ENCODE peak calls at places on chromosome X, in ten cellular contexts. A, R, W, K, U, N, Z, L, B and J are unnamed samples.

GRCh38 chrX:10198254-10198653 is 41.5 kb downstream of the CLCN4 start:
- DNase-seq in A (no peak), R (no peak), W (no peak), K (no peak), U (no peak), N (no peak), Z (no peak), L (no peak), B (peak), J (no peak)

GRCh38 chrX:21487832-21488231 is 113.6 kb downstream of the CNKSR2 start:
- DNase-seq in A (no peak), R (no peak), W (no peak), K (no peak), U (no peak), N (no peak), Z (no peak), L (no peak), B (no peak), J (peak)

GRCh38 chrX:40772290-40772689 is 36.9 kb upstream of the MED14 start:
- DNase-seq in A (no peak), R (peak), W (no peak), K (no peak), U (no peak), N (peak), Z (no peak), L (no peak), B (peak), J (peak)

GRCh38 chrX:66760648-66761047 is 121.8 kb upstream of the EDA2R start:
- DNase-seq in A (no peak), R (no peak), W (no peak), K (no peak), U (no peak), N (no peak), Z (no peak), L (no peak), B (no peak), J (no peak)

GRCh38 chrX:106397788-106398538 is 213.8 kb upstream of the RADX start:
- DNase-seq in A (no peak), R (peak), W (no peak), K (no peak), U (no peak), N (no peak), Z (no peak), L (no peak), B (no peak), J (no peak)

GRCh38 chrX:124383367-124383766 is 37.0 kb downstream of the SH2D1A start:
- DNase-seq in A (no peak), R (no peak), W (no peak), K (no peak), U (no peak), N (no peak), Z (no peak), L (no peak), B (no peak), J (no peak)

GRCh38 chrX:43559643-43560042 is 96.5 kb upstream of the MAOA start:
- DNase-seq in A (peak), R (peak), W (no peak), K (no peak), U (peak), N (no peak), Z (peak), L (no peak), B (peak), J (no peak)

GRCh38 chrX:79618280-79618679 is 251.1 kb upstream of the ITM2A start:
- DNase-seq in A (no peak), R (no peak), W (no peak), K (no peak), U (no peak), N (no peak), Z (no peak), L (no peak), B (no peak), J (no peak)

GRCh38 chrX:21905209-21905735 is 35.2 kb upstream of the SMS start:
- DNase-seq in A (no peak), R (no peak), W (no peak), K (no peak), U (no peak), N (no peak), Z (no peak), L (no peak), B (no peak), J (no peak)

GRCh38 chrX:20267924-20268701 is 1.4 kb upstream of the RPS6KA3 start:
- DNase-seq in A (peak), R (no peak), W (peak), K (peak), U (no peak), N (no peak), Z (peak), L (no peak), B (peak), J (no peak)

GRCh38 chrX:7852166-7852565 is 9.2 kb downstream of the VCX start:
- DNase-seq in A (no peak), R (no peak), W (no peak), K (no peak), U (no peak), N (no peak), Z (no peak), L (no peak), B (no peak), J (no peak)

GRCh38 chrX:104668550-104668949 is 102.6 kb downstream of the IL1RAPL2 start:
- DNase-seq in A (no peak), R (no peak), W (no peak), K (no peak), U (no peak), N (no peak), Z (no peak), L (no peak), B (peak), J (no peak)

GRCh38 chrX:109967151-109967550 is 35.8 kb upstream of the TMEM164 start:
- DNase-seq in A (no peak), R (no peak), W (no peak), K (no peak), U (no peak), N (peak), Z (no peak), L (no peak), B (peak), J (peak)

GRCh38 chrX:115344885-115345653 is 55.6 kb downstream of the LUZP4 start:
- DNase-seq in A (no peak), R (peak), W (peak), K (peak), U (no peak), N (peak), Z (peak), L (no peak), B (peak), J (peak)

GRCh38 chrX:19888419-19888879 is 1.0 kb upstream of the SH3KBP1 start:
- DNase-seq in A (peak), R (peak), W (no peak), K (no peak), U (peak), N (peak), Z (no peak), L (peak), B (peak), J (no peak)

GRCh38 chrX:47629419-47630210 is at the start of gene CFP:
- DNase-seq in A (no peak), R (no peak), W (no peak), K (no peak), U (no peak), N (no peak), Z (no peak), L (no peak), B (no peak), J (no peak)

GRCh38 chrX:11913001-11913400 is 155.0 kb downstream of the MSL3 start:
- DNase-seq in A (no peak), R (no peak), W (no peak), K (no peak), U (no peak), N (no peak), Z (no peak), L (no peak), B (no peak), J (no peak)

GRCh38 chrX:102514536-102514935 is 2.0 kb downstream of the TMSB15A start:
- DNase-seq in A (no peak), R (no peak), W (no peak), K (no peak), U (no peak), N (no peak), Z (no peak), L (no peak), B (no peak), J (no peak)

GRCh38 chrX:102517331-102517730 is 792 bp upstream of the TMSB15A start:
- DNase-seq in A (no peak), R (no peak), W (no peak), K (no peak), U (no peak), N (no peak), Z (no peak), L (no peak), B (peak), J (no peak)

GRCh38 chrX:102516314-102516936 is at the start of gene TMSB15A:
- DNase-seq in A (peak), R (peak), W (peak), K (peak), U (peak), N (no peak), Z (peak), L (peak), B (peak), J (no peak)
- H3K27ac ChIP-seq in A (no peak), R (no peak), W (no peak), K (peak), U (no peak), N (no peak), Z (no peak), L (no peak), B (no peak), J (no peak)

GRCh38 chrX:2390754-2391153 is 110.0 kb downstream of the DHRSX start:
- DNase-seq in A (no peak), R (no peak), W (no peak), K (no peak), U (no peak), N (no peak), Z (no peak), L (no peak), B (no peak), J (no peak)

GRCh38 chrX:2388669-2389068 is 112.1 kb downstream of the DHRSX start:
- DNase-seq in A (no peak), R (no peak), W (no peak), K (no peak), U (no peak), N (no peak), Z (no peak), L (no peak), B (no peak), J (no peak)

GRCh38 chrX:2389324-2389723 is 111.5 kb downstream of the DHRSX start:
- DNase-seq in A (no peak), R (no peak), W (no peak), K (no peak), U (no peak), N (no peak), Z (no peak), L (no peak), B (no peak), J (no peak)

GRCh38 chrX:2395261-2395850 is 105.4 kb downstream of the DHRSX start:
- DNase-seq in A (no peak), R (no peak), W (no peak), K (no peak), U (no peak), N (no peak), Z (no peak), L (no peak), B (no peak), J (no peak)

GRCh38 chrX:2391869-2392606 is 108.7 kb downstream of the DHRSX start:
- DNase-seq in A (no peak), R (peak), W (no peak), K (no peak), U (no peak), N (peak), Z (no peak), L (no peak), B (peak), J (peak)
- H3K27ac ChIP-seq in A (no peak), R (peak), W (no peak), K (no peak), U (no peak), N (peak), Z (no peak), L (no peak), B (no peak), J (peak)

DNA sequence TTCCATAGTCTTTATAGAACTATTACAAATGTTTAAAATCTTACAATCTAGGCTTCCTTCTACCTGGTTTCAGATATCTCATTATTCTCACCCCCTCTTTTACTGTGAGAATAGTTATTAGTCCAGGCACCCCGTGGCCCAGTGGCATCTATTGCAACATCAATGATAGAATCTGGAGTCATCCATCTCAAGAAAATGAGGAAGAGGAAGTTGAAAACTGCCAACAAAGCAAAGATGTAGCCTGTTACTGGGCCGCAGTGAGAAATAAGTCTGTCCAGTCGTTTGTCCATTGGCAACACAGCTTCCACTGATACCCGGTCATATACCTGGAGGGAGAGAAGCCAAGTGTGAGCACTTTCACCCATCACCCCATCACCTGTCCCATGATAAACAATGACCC is 6.0 kb upstream of the ASB11 start:
- DNase-seq in A (no peak), R (no peak), W (no peak), K (no peak), U (no peak), N (no peak), Z (no peak), L (no peak), B (no peak), J (no peak)
- H3K27ac ChIP-seq in A (no peak), R (no peak), W (no peak), K (no peak), U (no peak), N (no peak), Z (no peak), L (no peak), B (no peak), J (no peak)

DNA sequence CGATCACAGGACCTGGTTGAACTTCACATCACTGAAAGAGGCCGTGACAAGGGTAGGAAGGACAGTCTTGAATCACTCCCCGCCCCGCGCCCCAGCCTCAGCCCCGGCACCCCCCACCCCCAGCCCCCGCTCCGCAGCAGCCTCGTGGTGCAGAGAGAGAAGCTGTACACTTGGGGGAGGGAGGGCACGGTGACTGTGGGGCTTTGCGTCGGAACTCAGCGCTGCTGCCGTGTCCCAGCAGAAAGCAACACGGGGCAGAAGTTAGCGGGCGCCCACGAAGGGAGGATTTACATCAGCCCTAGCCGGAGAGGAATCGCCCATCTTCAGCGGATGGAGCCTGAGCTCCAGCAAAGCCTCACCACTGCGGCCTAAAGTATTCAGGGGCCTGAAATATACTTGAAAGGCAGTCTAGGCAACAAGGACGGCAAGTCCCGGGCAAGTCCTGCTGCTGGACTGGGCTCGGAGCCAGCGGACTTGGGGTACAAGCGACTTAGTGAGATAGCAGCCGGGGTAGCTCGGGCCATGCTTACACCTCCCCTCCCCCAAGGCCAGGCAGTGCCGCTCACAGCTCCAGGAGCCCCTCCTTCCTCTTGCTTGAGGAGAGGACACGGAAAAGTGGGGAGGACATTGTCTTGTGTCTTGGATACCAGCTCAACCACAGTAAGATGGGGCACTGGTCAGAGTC is 18.5 kb upstream of the OPN1LW start:
- DNase-seq in A (no peak), R (no peak), W (peak), K (no peak), U (peak), N (no peak), Z (no peak), L (no peak), B (peak), J (no peak)
- H3K27ac ChIP-seq in A (no peak), R (no peak), W (no peak), K (no peak), U (peak), N (no peak), Z (no peak), L (no peak), B (no peak), J (no peak)

DNA sequence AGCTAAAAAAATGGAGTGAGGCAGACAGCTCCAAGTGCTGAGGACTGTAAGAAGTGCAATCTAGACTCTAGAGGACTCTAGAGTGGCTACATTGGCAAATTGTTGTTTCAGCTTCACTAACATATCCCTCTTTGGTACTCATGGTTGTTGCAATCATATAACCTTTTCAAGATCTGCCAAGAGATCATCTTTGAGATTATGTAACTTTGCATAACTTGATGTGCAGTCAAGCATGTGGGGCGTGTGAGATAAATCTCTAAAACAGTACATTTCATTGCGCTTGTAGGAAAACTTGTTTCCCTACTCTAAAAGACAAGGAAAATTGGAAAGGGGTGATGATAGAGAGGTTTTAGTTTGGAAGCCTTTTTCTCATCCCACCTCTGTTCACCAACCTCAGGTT is 11.2 kb upstream of the BRS3 start:
- DNase-seq in A (no peak), R (no peak), W (no peak), K (no peak), U (no peak), N (peak), Z (no peak), L (no peak), B (no peak), J (no peak)
- H3K27ac ChIP-seq in A (no peak), R (no peak), W (no peak), K (no peak), U (no peak), N (no peak), Z (no peak), L (no peak), B (no peak), J (no peak)

GRCh38 chrX:39653656-39654055 is 444.1 kb downstream of the BCOR start:
- DNase-seq in A (no peak), R (no peak), W (no peak), K (no peak), U (no peak), N (no peak), Z (no peak), L (no peak), B (no peak), J (no peak)

GRCh38 chrX:39654952-39655351 is 442.8 kb downstream of the BCOR start:
- DNase-seq in A (no peak), R (no peak), W (no peak), K (no peak), U (no peak), N (no peak), Z (no peak), L (no peak), B (no peak), J (no peak)

GRCh38 chrX:39652336-39652735 is 445.4 kb downstream of the BCOR start:
- DNase-seq in A (no peak), R (no peak), W (no peak), K (no peak), U (peak), N (no peak), Z (no peak), L (no peak), B (peak), J (no peak)

GRCh38 chrX:39650883-39651282 is 446.9 kb downstream of the BCOR start:
- DNase-seq in A (no peak), R (no peak), W (peak), K (no peak), U (no peak), N (no peak), Z (no peak), L (no peak), B (no peak), J (no peak)

GRCh38 chrX:39654183-39654925 is 443.4 kb downstream of the BCOR start:
- DNase-seq in A (no peak), R (no peak), W (no peak), K (no peak), U (no peak), N (no peak), Z (no peak), L (no peak), B (no peak), J (no peak)
- H3K27ac ChIP-seq in A (no peak), R (no peak), W (no peak), K (peak), U (no peak), N (no peak), Z (no peak), L (no peak), B (no peak), J (no peak)

GRCh38 chrX:148380614-148381561 is 119.5 kb upstream of the AFF2 start:
- DNase-seq in A (peak), R (no peak), W (no peak), K (no peak), U (no peak), N (no peak), Z (no peak), L (peak), B (no peak), J (no peak)
- H3K27ac ChIP-seq in A (peak), R (no peak), W (no peak), K (no peak), U (no peak), N (no peak), Z (no peak), L (peak), B (no peak), J (no peak)

DNA sequence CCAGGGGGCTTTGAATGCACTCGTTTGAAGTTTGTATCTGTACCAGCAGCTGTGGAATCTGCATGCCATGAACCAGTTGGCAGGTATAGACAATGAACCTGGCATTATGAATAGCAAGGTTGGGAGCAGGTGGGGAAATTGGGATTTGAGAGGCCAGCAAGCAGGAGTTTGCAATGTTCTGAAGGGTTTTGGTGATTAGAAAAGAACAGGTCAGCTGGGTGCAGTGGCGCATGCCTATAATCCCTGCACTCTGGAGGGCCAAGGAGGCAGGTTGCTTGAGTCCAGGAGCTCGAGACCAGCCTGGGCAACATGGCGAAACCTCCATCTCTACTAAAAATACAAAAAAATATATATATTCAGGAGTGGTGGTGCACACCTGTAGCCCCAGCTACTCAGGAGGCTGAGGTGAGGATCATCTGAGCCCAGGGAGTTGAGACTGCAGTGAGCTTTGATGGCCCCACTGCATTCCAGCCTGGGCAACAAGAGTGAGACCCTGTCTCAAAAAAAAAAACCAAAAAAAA is 64.0 kb downstream of the TSC22D3 start:
- DNase-seq in A (no peak), R (no peak), W (no peak), K (no peak), U (no peak), N (no peak), Z (peak), L (no peak), B (no peak), J (no peak)
- H3K27ac ChIP-seq in A (peak), R (peak), W (no peak), K (peak), U (no peak), N (peak), Z (peak), L (peak), B (peak), J (peak)